ENCODE peak calls at places on chromosome 22, in seven cellular contexts. Q, M, L, A, P, B and C are unnamed samples.

GRCh38 chr22:23037429-23038333 is 32.6 kb upstream of the GNAZ start:
- DNase-seq in Q (no peak), M (no peak), L (no peak), A (no peak), P (no peak), B (no peak), C (no peak)

GRCh38 chr22:19022755-19023154 is 86.7 kb upstream of the PRODH start:
- DNase-seq in Q (no peak), M (no peak), L (no peak), A (no peak), P (no peak), B (no peak), C (no peak)

GRCh38 chr22:20974336-20974955 is 7.4 kb downstream of the AIFM3 start:
- DNase-seq in Q (no peak), M (no peak), L (no peak), A (no peak), P (peak; percentile 10), B (no peak), C (no peak)

GRCh38 chr22:30235687-30236170 is 10.8 kb downstream of the LIF start:
- DNase-seq in Q (no peak), M (no peak), L (peak; percentile 83), A (peak; percentile 82), P (peak; percentile 19), B (no peak), C (peak; percentile 78)

GRCh38 chr22:38467904-38468760 is at the start of gene KDELR3:
- DNase-seq in Q (peak; percentile 39), M (no peak), L (peak; percentile 37), A (peak; percentile 99), P (no peak), B (peak; percentile 57), C (peak; percentile 97)

GRCh38 chr22:45450931-45451651 is 37.6 kb downstream of the RIBC2 start:
- DNase-seq in Q (no peak), M (no peak), L (no peak), A (peak; percentile 87), P (no peak), B (no peak), C (peak; percentile 78)

GRCh38 chr22:46735747-46736608 is 2.1 kb downstream of the CERK start:
- DNase-seq in Q (no peak), M (no peak), L (no peak), A (no peak), P (no peak), B (no peak), C (no peak)

GRCh38 chr22:36937319-36938027 is 24.0 kb downstream of the CSF2RB start:
- DNase-seq in Q (no peak), M (no peak), L (no peak), A (no peak), P (no peak), B (no peak), C (no peak)

GRCh38 chr22:38490915-38491314 is 15.2 kb downstream of the DDX17 start:
- DNase-seq in Q (no peak), M (no peak), L (no peak), A (no peak), P (no peak), B (no peak), C (peak; percentile 67)

GRCh38 chr22:44913198-44913983 is 96.4 kb downstream of the PHF21B start:
- DNase-seq in Q (no peak), M (no peak), L (no peak), A (no peak), P (no peak), B (no peak), C (no peak)

GRCh38 chr22:46107089-46107664 is 43.1 kb upstream of the PPARA start:
- DNase-seq in Q (no peak), M (peak; percentile 45), L (no peak), A (no peak), P (peak; percentile 71), B (no peak), C (no peak)

GRCh38 chr22:36585841-36586240 is 56.9 kb upstream of the EIF3D start:
- DNase-seq in Q (no peak), M (no peak), L (no peak), A (no peak), P (no peak), B (no peak), C (no peak)